ENCODE peak calls at places on chromosomes 16 and 17, in nine cellular contexts. U is IMR-90; E is naive thymus-derived CD4-positive, alpha-beta T cell; Q is left colon; J is WTC11; T is H7; Y is EL; K is heart left ventricle; V is left ventricle myocardium inferior. A is an unnamed sample.

GRCh38 chr17:50205111-50205821 is 3.8 kb upstream of the COL1A1 start:
- DNase-seq in K (peak; percentile 60), Y (peak; percentile 75), T (peak; percentile 43), Q (no peak), V (peak; percentile 48), J (peak; percentile 4), E (no peak), U (peak; percentile 60), A (no peak)

GRCh38 chr17:73429440-73430164 is 117.8 kb upstream of the CDC42EP4 start:
- DNase-seq in E (peak; percentile 68), J (peak; percentile 93), Y (peak; percentile 67), V (peak; percentile 85), K (peak; percentile 84), U (peak; percentile 60), T (peak; percentile 96), Q (peak; percentile 93), A (no peak)

GRCh38 chr16:84851192-84852127 is 31.7 kb downstream of the CRISPLD2 start:
- DNase-seq in T (peak; percentile 18), K (no peak), V (no peak), U (peak; percentile 98), Y (peak; percentile 100), E (no peak), J (no peak), Q (no peak), A (no peak)

GRCh38 chr17:71287246-71287828 is 833.5 kb upstream of the SOX9 start:
- DNase-seq in Y (no peak), V (no peak), E (no peak), Q (peak; percentile 7), K (no peak), U (no peak), J (no peak), T (peak; percentile 1), A (no peak)

GRCh38 chr17:75642221-75643032 is 9.2 kb downstream of the SMIM5 start:
- DNase-seq in V (no peak), K (no peak), Y (no peak), Q (peak; percentile 66), U (no peak), E (no peak), J (no peak), T (peak; percentile 38), A (no peak)

GRCh38 chr17:226108-226772 is 44.8 kb upstream of the DOC2B start:
- DNase-seq in U (no peak), K (peak; percentile 10), T (no peak), E (no peak), Y (no peak), J (no peak), Q (no peak), V (peak; percentile 5), A (no peak)

GRCh38 chr17:19021622-19022083 is 17.1 kb upstream of the FAM83G start:
- DNase-seq in Q (no peak), U (no peak), E (peak; percentile 14), V (no peak), T (no peak), Y (no peak), K (no peak), J (peak; percentile 75), A (no peak)

GRCh38 chr17:10325036-10325435 is 47.8 kb downstream of the MYH13 start:
- DNase-seq in T (no peak), J (no peak), Q (no peak), K (no peak), U (peak; percentile 8), Y (no peak), V (no peak), E (no peak), A (no peak)

GRCh38 chr17:47707056-47707791 is 13.3 kb downstream of the TBKBP1 start:
- DNase-seq in U (peak; percentile 55), K (no peak), Q (no peak), Y (no peak), E (no peak), V (no peak), T (no peak), J (no peak), A (no peak)

GRCh38 chr17:61793565-61793964 is 69.8 kb downstream of the BRIP1 start:
- DNase-seq in T (no peak), U (no peak), Q (no peak), K (no peak), V (no peak), J (no peak), Y (no peak), E (no peak), A (no peak)

GRCh38 chr17:58706351-58707140 is 14.1 kb downstream of the RAD51C start:
- DNase-seq in T (no peak), K (no peak), E (no peak), Y (no peak), V (no peak), U (no peak), J (no peak), Q (no peak), A (no peak)

GRCh38 chr16:57132470-57132869 is 40.1 kb downstream of the CPNE2 start:
- DNase-seq in K (no peak), Y (no peak), V (no peak), Q (peak; percentile 89), U (no peak), J (no peak), T (no peak), E (no peak), A (no peak)

GRCh38 chr17:70071127-70071526 is 3.9 kb upstream of the KCNJ16 start:
- DNase-seq in E (no peak), T (no peak), V (no peak), U (no peak), J (no peak), Q (no peak), K (no peak), Y (no peak), A (no peak)

A was measured in cortex of kidney.